ENCODE peak calls at places on chromosomes 13 and 19, in nine cellular contexts. One of them, this sample, is unnamed. For H3K36me3, the result is how much of the 10 kb centered on the place peaks cover.

GRCh38 chr19:16143399-16144215 is at the start of gene HSH2D:
- DNase-seq in trophoblast cell: peak
- DNase-seq in CD4-positive, alpha-beta memory T cell: peak
- DNase-seq in tibial nerve: no peak
- DNase-seq in small intestine: peak
- DNase-seq in CD8-positive, alpha-beta T cell: peak
- DNase-seq in CD8-positive, alpha-beta memory T cell: peak
- DNase-seq in fibroblast of lung: no peak
- DNase-seq in heart right ventricle: peak
- DNase-seq in this sample: no peak

GRCh38 chr19:7705387-7706187 is 3.7 kb upstream of the FCER2 start:
- DNase-seq in CD8-positive, alpha-beta T cell: peak
- DNase-seq in fibroblast of lung: no peak
- DNase-seq in CD4-positive, alpha-beta memory T cell: peak
- DNase-seq in small intestine: peak
- DNase-seq in heart right ventricle: peak
- DNase-seq in trophoblast cell: peak
- DNase-seq in tibial nerve: peak
- DNase-seq in CD8-positive, alpha-beta memory T cell: peak
- DNase-seq in this sample: peak

GRCh38 chr19:3207466-3208242 is 16.8 kb upstream of the CELF5 start:
- DNase-seq in heart right ventricle: no peak
- DNase-seq in CD4-positive, alpha-beta memory T cell: no peak
- DNase-seq in fibroblast of lung: no peak
- DNase-seq in tibial nerve: no peak
- DNase-seq in CD8-positive, alpha-beta memory T cell: no peak
- DNase-seq in CD8-positive, alpha-beta T cell: no peak
- DNase-seq in small intestine: no peak
- DNase-seq in trophoblast cell: no peak
- DNase-seq in this sample: no peak

GRCh38 chr13:77833331-77833863 is 85.2 kb downstream of the EDNRB start:
- DNase-seq in small intestine: peak
- DNase-seq in CD8-positive, alpha-beta T cell: no peak
- DNase-seq in tibial nerve: no peak
- DNase-seq in CD8-positive, alpha-beta memory T cell: no peak
- DNase-seq in CD4-positive, alpha-beta memory T cell: no peak
- DNase-seq in heart right ventricle: no peak
- DNase-seq in trophoblast cell: no peak
- DNase-seq in fibroblast of lung: peak
- DNase-seq in this sample: peak

GRCh38 chr13:50282016-50282415 is 266.8 kb downstream of the KCNRG start:
- DNase-seq in CD4-positive, alpha-beta memory T cell: no peak
- DNase-seq in heart right ventricle: no peak
- DNase-seq in CD8-positive, alpha-beta memory T cell: no peak
- DNase-seq in tibial nerve: no peak
- DNase-seq in trophoblast cell: no peak
- DNase-seq in CD8-positive, alpha-beta T cell: no peak
- DNase-seq in small intestine: no peak
- DNase-seq in fibroblast of lung: no peak
- DNase-seq in this sample: no peak

GRCh38 chr19:2239771-2240770 is 3.4 kb downstream of the SF3A2 start:
- DNase-seq in CD8-positive, alpha-beta memory T cell: peak
- DNase-seq in CD8-positive, alpha-beta T cell: peak
- DNase-seq in tibial nerve: no peak
- DNase-seq in heart right ventricle: no peak
- DNase-seq in CD4-positive, alpha-beta memory T cell: peak
- DNase-seq in trophoblast cell: no peak
- DNase-seq in fibroblast of lung: peak
- DNase-seq in small intestine: no peak
- DNase-seq in this sample: no peak

GRCh38 chr19:10316229-10317044 is 622 bp upstream of the FDX2 start:
- DNase-seq in trophoblast cell: no peak
- DNase-seq in heart right ventricle: no peak
- DNase-seq in CD8-positive, alpha-beta memory T cell: no peak
- DNase-seq in small intestine: no peak
- DNase-seq in fibroblast of lung: no peak
- DNase-seq in CD4-positive, alpha-beta memory T cell: no peak
- DNase-seq in tibial nerve: no peak
- DNase-seq in CD8-positive, alpha-beta T cell: no peak
- DNase-seq in this sample: no peak

GRCh38 chr19:49987159-49987698 is 26.3 kb upstream of the SIGLEC11 start:
- DNase-seq in trophoblast cell: peak
- DNase-seq in CD4-positive, alpha-beta memory T cell: peak
- DNase-seq in CD8-positive, alpha-beta T cell: peak
- DNase-seq in heart right ventricle: peak
- DNase-seq in fibroblast of lung: peak
- DNase-seq in CD8-positive, alpha-beta memory T cell: peak
- DNase-seq in small intestine: peak
- DNase-seq in tibial nerve: peak
- DNase-seq in this sample: peak

GRCh38 chr13:80399340-80400163 is 58.6 kb upstream of the SPRY2 start:
- DNase-seq in trophoblast cell: no peak
- DNase-seq in small intestine: peak
- DNase-seq in CD8-positive, alpha-beta T cell: no peak
- DNase-seq in CD4-positive, alpha-beta memory T cell: no peak
- DNase-seq in CD8-positive, alpha-beta memory T cell: no peak
- DNase-seq in fibroblast of lung: no peak
- DNase-seq in heart right ventricle: no peak
- DNase-seq in tibial nerve: no peak
- DNase-seq in this sample: no peak

GRCh38 chr19:10543420-10544241 is at the start of gene ATG4D:
- DNase-seq in fibroblast of lung: peak
- DNase-seq in trophoblast cell: peak
- DNase-seq in CD8-positive, alpha-beta T cell: peak
- DNase-seq in small intestine: peak
- DNase-seq in heart right ventricle: peak
- DNase-seq in CD8-positive, alpha-beta memory T cell: peak
- DNase-seq in tibial nerve: peak
- DNase-seq in CD4-positive, alpha-beta memory T cell: peak
- DNase-seq in this sample: peak

GRCh38 chr13:100530645-100531044 is 57.9 kb downstream of the GGACT start:
- DNase-seq in tibial nerve: no peak
- DNase-seq in CD8-positive, alpha-beta memory T cell: no peak
- DNase-seq in trophoblast cell: no peak
- DNase-seq in small intestine: no peak
- DNase-seq in CD8-positive, alpha-beta T cell: no peak
- DNase-seq in fibroblast of lung: no peak
- DNase-seq in CD4-positive, alpha-beta memory T cell: no peak
- DNase-seq in heart right ventricle: no peak
- DNase-seq in this sample: no peak

GRCh38 chr19:5987077-5987818 is 9.3 kb upstream of the RANBP3 start:
- DNase-seq in fibroblast of lung: peak
- DNase-seq in CD8-positive, alpha-beta T cell: peak
- DNase-seq in tibial nerve: peak
- DNase-seq in CD8-positive, alpha-beta memory T cell: peak
- DNase-seq in trophoblast cell: peak
- DNase-seq in heart right ventricle: no peak
- DNase-seq in CD4-positive, alpha-beta memory T cell: peak
- DNase-seq in small intestine: peak
- DNase-seq in this sample: peak

DNA sequence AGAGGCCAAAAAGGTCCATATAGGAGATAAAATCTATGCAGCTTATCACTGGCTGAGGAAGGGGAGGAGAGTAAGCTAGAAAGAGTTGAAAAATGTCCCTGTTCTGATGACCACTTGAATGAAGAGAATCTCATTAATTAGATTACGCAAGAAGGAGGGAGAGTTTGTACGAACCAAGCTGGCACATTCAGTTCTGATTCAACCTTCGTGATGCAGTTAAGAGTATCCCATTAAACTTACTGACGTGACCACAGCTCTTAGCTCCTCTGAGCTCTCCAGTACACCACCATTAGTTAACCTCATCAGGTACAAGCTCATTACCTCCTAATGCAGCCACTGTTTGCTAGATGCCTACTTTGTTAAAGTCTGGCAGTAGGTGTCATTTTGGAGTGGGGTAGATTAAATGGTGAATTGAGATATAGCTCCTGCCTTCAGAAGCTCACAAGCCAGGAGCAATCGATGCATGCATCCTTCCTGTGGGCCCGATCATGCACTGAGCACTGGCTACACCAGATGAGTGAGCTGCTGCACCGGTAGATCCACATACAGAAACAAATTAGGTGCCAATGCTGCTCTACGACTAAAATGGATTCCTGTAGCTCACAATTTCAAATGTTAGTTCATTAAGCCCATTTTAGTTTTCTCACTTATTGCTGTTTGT is 458.3 kb downstream of the COG6 start:
- DNase-seq in CD8-positive, alpha-beta memory T cell: no peak
- DNase-seq in CD8-positive, alpha-beta T cell: no peak
- DNase-seq in heart right ventricle: no peak
- DNase-seq in CD4-positive, alpha-beta memory T cell: no peak
- DNase-seq in trophoblast cell: no peak
- DNase-seq in fibroblast of lung: peak
- DNase-seq in small intestine: no peak
- DNase-seq in tibial nerve: no peak
- DNase-seq in this sample: no peak
- H3K27ac ChIP-seq in CD8-positive, alpha-beta memory T cell: no peak
- H3K27ac ChIP-seq in CD8-positive, alpha-beta T cell: no peak
- H3K27ac ChIP-seq in heart right ventricle: no peak
- H3K27ac ChIP-seq in CD4-positive, alpha-beta memory T cell: no peak
- H3K27ac ChIP-seq in trophoblast cell: no peak
- H3K27ac ChIP-seq in fibroblast of lung: no peak
- H3K27ac ChIP-seq in small intestine: no peak
- H3K27ac ChIP-seq in tibial nerve: peak
- H3K27ac ChIP-seq in this sample: no peak

GRCh38 chr19:29943615-29944014 is 1.6 kb downstream of the URI1 start:
- DNase-seq in small intestine: no peak
- DNase-seq in trophoblast cell: no peak
- DNase-seq in tibial nerve: no peak
- DNase-seq in CD8-positive, alpha-beta T cell: no peak
- DNase-seq in CD4-positive, alpha-beta memory T cell: no peak
- DNase-seq in CD8-positive, alpha-beta memory T cell: no peak
- DNase-seq in fibroblast of lung: no peak
- DNase-seq in heart right ventricle: no peak
- DNase-seq in this sample: no peak
- H3K4me3 ChIP-seq in small intestine: no peak
- H3K4me3 ChIP-seq in trophoblast cell: no peak
- H3K4me3 ChIP-seq in tibial nerve: no peak
- H3K4me3 ChIP-seq in CD8-positive, alpha-beta T cell: no peak
- H3K4me3 ChIP-seq in CD4-positive, alpha-beta memory T cell: peak
- H3K4me3 ChIP-seq in CD8-positive, alpha-beta memory T cell: peak
- H3K4me3 ChIP-seq in fibroblast of lung: peak
- H3K4me3 ChIP-seq in heart right ventricle: no peak
- H3K4me3 ChIP-seq in this sample: no peak

DNA sequence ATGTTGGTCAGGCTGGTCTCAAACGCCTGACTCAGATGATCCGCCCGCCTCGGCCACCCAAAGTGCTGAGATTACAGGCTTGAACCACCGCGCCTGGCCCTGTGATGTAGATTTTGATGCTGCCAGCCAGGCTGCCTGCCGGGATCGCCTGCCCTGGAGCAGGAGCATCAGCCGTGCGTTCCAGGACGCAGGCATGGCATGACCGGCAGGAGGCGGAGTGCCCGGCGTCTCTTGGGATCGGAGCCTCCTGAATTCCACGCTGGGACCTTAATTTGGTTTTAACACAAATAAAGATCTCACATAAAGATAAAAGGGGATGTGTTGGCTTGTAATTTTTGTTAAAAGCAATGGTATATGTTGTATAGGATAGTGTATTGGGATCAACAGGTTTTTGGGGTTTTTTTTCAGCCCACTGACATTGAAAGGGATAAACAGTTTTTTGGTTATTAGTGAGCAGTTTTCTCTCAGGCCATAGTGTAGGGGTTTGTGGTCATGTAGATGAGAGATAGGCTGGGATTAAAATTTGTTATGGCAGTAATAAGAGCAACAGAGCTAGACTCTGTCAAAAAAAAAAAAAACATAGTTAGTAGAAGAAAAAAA is 1406.4 kb downstream of the UQCRFS1 start:
- DNase-seq in tibial nerve: no peak
- DNase-seq in CD4-positive, alpha-beta memory T cell: no peak
- DNase-seq in heart right ventricle: no peak
- DNase-seq in fibroblast of lung: no peak
- DNase-seq in CD8-positive, alpha-beta memory T cell: no peak
- DNase-seq in small intestine: no peak
- DNase-seq in trophoblast cell: no peak
- DNase-seq in CD8-positive, alpha-beta T cell: no peak
- DNase-seq in this sample: no peak
- H3K36me3 ChIP-seq in tibial nerve: under half
- H3K36me3 ChIP-seq in CD4-positive, alpha-beta memory T cell: under half
- H3K36me3 ChIP-seq in heart right ventricle: under half
- H3K36me3 ChIP-seq in fibroblast of lung: under half
- H3K36me3 ChIP-seq in CD8-positive, alpha-beta memory T cell: under half
- H3K36me3 ChIP-seq in small intestine: under half
- H3K36me3 ChIP-seq in trophoblast cell: under half
- H3K36me3 ChIP-seq in CD8-positive, alpha-beta T cell: under half
- H3K36me3 ChIP-seq in this sample: under half

DNA sequence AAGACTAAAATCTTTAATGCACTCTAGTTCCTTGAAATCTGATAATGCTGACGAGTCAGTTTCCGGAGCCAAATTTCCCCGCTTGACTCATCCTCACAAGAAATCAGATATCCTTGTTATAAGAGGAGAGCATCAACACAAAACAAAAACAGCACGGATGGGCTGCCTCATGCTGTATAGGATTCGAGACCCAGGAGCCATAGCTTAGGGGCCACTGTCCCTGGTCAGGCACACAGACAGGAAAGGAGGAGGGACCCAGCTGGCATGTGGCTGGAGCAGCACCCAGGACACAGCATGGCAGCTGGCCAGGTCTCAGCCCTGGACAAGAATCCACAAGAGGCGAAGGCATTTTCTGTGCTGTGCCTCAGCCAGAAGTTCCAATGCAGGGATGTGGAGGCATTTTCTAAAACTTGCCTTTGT is 110.2 kb upstream of the SPATA13 start:
- DNase-seq in heart right ventricle: peak
- DNase-seq in fibroblast of lung: peak
- DNase-seq in small intestine: no peak
- DNase-seq in CD4-positive, alpha-beta memory T cell: no peak
- DNase-seq in CD8-positive, alpha-beta T cell: no peak
- DNase-seq in CD8-positive, alpha-beta memory T cell: no peak
- DNase-seq in tibial nerve: no peak
- DNase-seq in trophoblast cell: no peak
- DNase-seq in this sample: no peak
- H3K27ac ChIP-seq in heart right ventricle: no peak
- H3K27ac ChIP-seq in fibroblast of lung: no peak
- H3K27ac ChIP-seq in small intestine: peak
- H3K27ac ChIP-seq in CD4-positive, alpha-beta memory T cell: no peak
- H3K27ac ChIP-seq in CD8-positive, alpha-beta T cell: no peak
- H3K27ac ChIP-seq in CD8-positive, alpha-beta memory T cell: no peak
- H3K27ac ChIP-seq in tibial nerve: peak
- H3K27ac ChIP-seq in trophoblast cell: no peak
- H3K27ac ChIP-seq in this sample: peak

DNA sequence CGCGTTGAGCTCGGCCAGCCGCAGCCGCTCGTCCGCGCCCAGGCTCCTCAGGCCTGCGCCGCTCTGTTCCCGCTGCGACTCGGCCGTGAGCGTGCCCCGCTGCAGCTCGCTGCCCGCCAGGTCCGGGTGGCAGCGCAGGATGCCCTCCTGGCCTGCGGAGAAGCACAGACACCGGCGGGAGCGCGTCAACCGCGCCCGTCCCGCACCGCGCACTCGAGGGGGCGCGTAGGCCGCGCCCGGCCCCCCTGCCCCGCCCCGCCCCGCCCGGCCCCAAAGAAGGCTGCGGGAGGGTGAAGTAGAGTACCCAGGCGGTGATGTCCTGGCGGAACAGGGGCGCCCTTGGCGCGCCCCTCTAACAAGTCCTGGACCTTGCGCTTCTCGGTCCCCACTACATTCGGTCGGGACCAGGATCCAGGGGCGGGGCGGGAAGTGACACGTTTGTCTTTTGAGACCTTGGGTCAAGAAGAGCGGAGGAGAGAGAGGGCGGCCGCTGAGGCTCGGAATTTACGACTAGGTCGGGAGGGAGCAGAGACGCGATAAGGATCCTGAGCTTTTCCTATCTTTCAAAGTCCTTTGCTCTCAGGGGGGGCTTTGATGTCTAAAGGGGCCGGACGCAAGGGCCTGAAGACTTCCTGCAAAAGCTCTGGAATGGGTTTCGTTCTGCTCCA is 9.3 kb upstream of the CDX2 start:
- DNase-seq in CD4-positive, alpha-beta memory T cell: no peak
- DNase-seq in heart right ventricle: no peak
- DNase-seq in CD8-positive, alpha-beta memory T cell: no peak
- DNase-seq in tibial nerve: no peak
- DNase-seq in trophoblast cell: no peak
- DNase-seq in CD8-positive, alpha-beta T cell: no peak
- DNase-seq in fibroblast of lung: no peak
- DNase-seq in small intestine: peak
- DNase-seq in this sample: no peak
- H3K4me3 ChIP-seq in CD4-positive, alpha-beta memory T cell: no peak
- H3K4me3 ChIP-seq in heart right ventricle: no peak
- H3K4me3 ChIP-seq in CD8-positive, alpha-beta memory T cell: no peak
- H3K4me3 ChIP-seq in tibial nerve: no peak
- H3K4me3 ChIP-seq in trophoblast cell: peak
- H3K4me3 ChIP-seq in CD8-positive, alpha-beta T cell: no peak
- H3K4me3 ChIP-seq in fibroblast of lung: no peak
- H3K4me3 ChIP-seq in small intestine: peak
- H3K4me3 ChIP-seq in this sample: peak

This sample was measured in tibial artery.